ENCODE peak calls at places on chromosome 1, in ten cellular contexts. I is IMR-90, C is stomach, Y is A549, N is mucosa of descending colon, G is H1, H is dorsolateral prefrontal cortex, V is fibroblast of the aortic adventitia, Z is choroid plexus epithelial cell, J is PC-3. D is an unnamed sample.

GRCh38 chr1:41698916-41699860 is 214.7 kb upstream of the EDN2 start:
- DNase-seq in I (peak), C (no peak), Y (no peak), N (no peak), G (no peak), H (no peak), V (no peak), Z (no peak), J (no peak), D (no peak)

GRCh38 chr1:171715813-171716251 is 26.0 kb downstream of the VAMP4 start:
- DNase-seq in I (peak), C (no peak), Y (no peak), N (no peak), G (no peak), H (no peak), V (peak), Z (peak), J (peak), D (no peak)

GRCh38 chr1:219189942-219190341 is 16.3 kb downstream of the LYPLAL1 start:
- DNase-seq in I (no peak), C (no peak), Y (no peak), N (no peak), G (no peak), H (no peak), V (no peak), Z (no peak), J (no peak), D (no peak)

GRCh38 chr1:116842654-116843053 is 67.1 kb upstream of the PTGFRN start:
- DNase-seq in I (no peak), C (no peak), Y (no peak), N (no peak), G (no peak), H (no peak), V (peak), Z (peak), J (peak), D (no peak)

GRCh38 chr1:82391712-82392111 is 591.0 kb downstream of the ADGRL2 start:
- DNase-seq in I (no peak), C (no peak), Y (no peak), N (no peak), G (no peak), H (no peak), V (no peak), Z (no peak), J (peak), D (no peak)

GRCh38 chr1:40664791-40665190 is 691 bp downstream of the RIMS3 start:
- DNase-seq in I (no peak), C (no peak), Y (no peak), N (no peak), G (peak), H (no peak), V (no peak), Z (no peak), J (no peak), D (no peak)

GRCh38 chr1:111559736-111560279 is 56.4 kb upstream of the ADORA3 start:
- DNase-seq in I (peak), C (no peak), Y (no peak), N (no peak), G (no peak), H (no peak), V (peak), Z (peak), J (peak), D (peak)

GRCh38 chr1:176638713-176639112 is 175.7 kb downstream of the PAPPA2 start:
- DNase-seq in I (no peak), C (no peak), Y (no peak), N (no peak), G (no peak), H (no peak), V (no peak), Z (no peak), J (no peak), D (no peak)

GRCh38 chr1:9128520-9129371 is at the start of gene GPR157:
- DNase-seq in I (peak), C (peak), Y (peak), N (peak), G (peak), H (no peak), V (peak), Z (peak), J (peak), D (peak)

GRCh38 chr1:112393634-112393976 is 2.4 kb upstream of the CTTNBP2NL start:
- DNase-seq in I (no peak), C (no peak), Y (no peak), N (no peak), G (no peak), H (no peak), V (peak), Z (peak), J (peak), D (peak)

GRCh38 chr1:47970882-47971281 is 26.3 kb downstream of the TRABD2B start:
- DNase-seq in I (no peak), C (no peak), Y (no peak), N (no peak), G (no peak), H (no peak), V (no peak), Z (no peak), J (no peak), D (no peak)

GRCh38 chr1:154497026-154497806 is 4.8 kb upstream of the TDRD10 start:
- DNase-seq in I (no peak), C (peak), Y (no peak), N (no peak), G (no peak), H (no peak), V (no peak), Z (peak), J (no peak), D (no peak)

GRCh38 chr1:156726549-156727226 is 1.6 kb upstream of the METTL25B start:
- DNase-seq in I (peak), C (peak), Y (peak), N (no peak), G (no peak), H (no peak), V (peak), Z (peak), J (peak), D (peak)

GRCh38 chr1:35316264-35316663 is 47.8 kb downstream of the ZMYM4 start:
- DNase-seq in I (peak), C (no peak), Y (no peak), N (no peak), G (no peak), H (no peak), V (no peak), Z (no peak), J (no peak), D (no peak)

GRCh38 chr1:161198206-161198876 is 513 bp downstream of the ADAMTS4 start:
- DNase-seq in I (no peak), C (no peak), Y (no peak), N (no peak), G (peak), H (peak), V (peak), Z (peak), J (peak), D (peak)
- TF ChIP-seq CTCF in I (peak), C (no peak), Y (no peak), N (no peak), G (peak), H (no peak), V (no peak), Z (no peak), J (no peak), D (peak)

GRCh38 chr1:104100079-104100478 is 350.4 kb downstream of the AMY1C start:
- DNase-seq in I (no peak), C (no peak), Y (no peak), N (no peak), G (no peak), H (no peak), V (no peak), Z (no peak), J (peak), D (no peak)
- H3K4me3 ChIP-seq in I (no peak), C (no peak), Y (no peak), N (no peak), G (no peak), H (no peak), V (no peak), Z (no peak), J (no peak), D (no peak)

GRCh38 chr1:195939844-195940243 is 668.4 kb downstream of the KCNT2 start:
- DNase-seq in I (no peak), C (no peak), Y (no peak), N (no peak), G (no peak), H (no peak), V (peak), Z (peak), J (peak), D (peak)
- TF ChIP-seq CTCF in I (no peak), C (no peak), Y (no peak), N (no peak), G (peak), H (no peak), V (no peak), Z (no peak), J (peak), D (peak)

DNA sequence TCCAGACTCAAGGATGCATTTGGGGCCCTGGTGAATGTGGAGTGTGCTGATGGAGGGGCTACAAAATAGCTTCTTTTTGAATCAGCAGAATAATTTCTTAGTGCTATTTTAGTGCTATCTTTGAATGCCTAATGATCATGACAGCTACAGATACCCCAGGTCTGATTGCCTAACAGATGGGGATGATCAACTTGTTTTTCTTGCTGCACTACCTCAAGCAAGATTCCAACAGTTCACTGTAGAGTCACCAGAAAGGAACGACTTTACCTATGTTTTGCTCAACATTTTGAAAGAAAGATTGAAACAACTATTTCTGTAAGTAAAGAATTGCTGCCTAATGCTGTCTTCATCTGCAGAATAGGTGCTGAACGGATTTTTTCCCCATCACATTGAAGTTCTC is 42.6 kb upstream of the VAV3 start:
- DNase-seq in I (no peak), C (no peak), Y (no peak), N (no peak), G (no peak), H (no peak), V (no peak), Z (no peak), J (peak), D (no peak)
- H3K4me3 ChIP-seq in I (no peak), C (no peak), Y (no peak), N (no peak), G (no peak), H (no peak), V (no peak), Z (no peak), J (no peak), D (no peak)

DNA sequence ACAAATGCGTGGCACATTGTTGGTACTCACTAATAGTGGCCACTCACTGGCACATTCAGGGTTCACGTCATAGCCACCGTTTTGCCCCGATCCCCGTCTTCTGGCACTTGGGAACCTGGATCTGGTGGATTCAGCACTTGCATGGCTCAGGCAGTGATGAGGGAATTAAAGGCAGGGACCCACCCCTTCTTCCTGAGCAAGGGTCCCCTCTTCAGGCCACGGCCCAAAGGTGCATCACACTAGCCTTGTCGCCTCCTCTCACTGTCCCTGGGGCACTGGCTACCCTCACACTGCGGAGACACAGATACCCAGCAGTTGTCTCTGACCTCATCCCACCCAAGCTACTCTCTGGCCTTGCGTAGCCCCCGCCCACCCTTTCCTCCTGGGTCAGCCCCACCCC is 19.9 kb upstream of the LDLRAP1 start:
- DNase-seq in I (peak), C (no peak), Y (no peak), N (no peak), G (peak), H (no peak), V (no peak), Z (peak), J (peak), D (no peak)
- TF ChIP-seq CTCF in I (peak), C (no peak), Y (no peak), N (no peak), G (peak), H (no peak), V (peak), Z (peak), J (peak), D (no peak)

D was measured in astrocyte of the spinal cord.